ENCODE peak calls at places on chromosomes 2 and 18, in four cellular contexts. One of them, this sample, is unnamed. For H3K4me1, the result is how much of the 10 kb centered on the place peaks cover.

GRCh38 chr2:242020196-242021004 is 150.9 kb downstream of the RTP5 start:
- DNase-seq in IMR-90: no peak
- DNase-seq in PC-9: peak
- DNase-seq in upper lobe of right lung: peak
- DNase-seq in this sample: peak

GRCh38 chr2:120797421-120798289 is 62.0 kb downstream of the GLI2 start:
- DNase-seq in IMR-90: no peak
- DNase-seq in PC-9: no peak
- DNase-seq in upper lobe of right lung: no peak
- DNase-seq in this sample: no peak

GRCh38 chr2:231480781-231481180 is 16.5 kb upstream of the NCL start:
- DNase-seq in PC-9: no peak
- DNase-seq in IMR-90: no peak
- DNase-seq in upper lobe of right lung: no peak
- DNase-seq in this sample: no peak

GRCh38 chr2:105504459-105504858 is 105.6 kb upstream of the FHL2 start:
- DNase-seq in upper lobe of right lung: no peak
- DNase-seq in PC-9: no peak
- DNase-seq in IMR-90: no peak
- DNase-seq in this sample: no peak

GRCh38 chr2:217691516-217691915 is 311.3 kb downstream of the TNS1 start:
- DNase-seq in upper lobe of right lung: no peak
- DNase-seq in PC-9: peak
- DNase-seq in IMR-90: no peak
- DNase-seq in this sample: no peak

GRCh38 chr2:38261569-38262513 is 115.2 kb downstream of the ATL2 start:
- DNase-seq in PC-9: no peak
- DNase-seq in upper lobe of right lung: no peak
- DNase-seq in IMR-90: no peak
- DNase-seq in this sample: no peak

GRCh38 chr2:105795575-105795934 is 50.8 kb downstream of the NCK2 start:
- DNase-seq in IMR-90: no peak
- DNase-seq in PC-9: no peak
- DNase-seq in upper lobe of right lung: no peak
- DNase-seq in this sample: no peak

GRCh38 chr2:72919414-72920316 is 2.3 kb downstream of the EMX1 start:
- DNase-seq in IMR-90: no peak
- DNase-seq in upper lobe of right lung: no peak
- DNase-seq in PC-9: no peak
- DNase-seq in this sample: peak

GRCh38 chr18:421236-422155 is 79.0 kb downstream of the COLEC12 start:
- DNase-seq in PC-9: no peak
- DNase-seq in upper lobe of right lung: no peak
- DNase-seq in IMR-90: peak
- DNase-seq in this sample: no peak

GRCh38 chr2:19933351-19933981 is 31.7 kb upstream of the TTC32 start:
- DNase-seq in PC-9: peak
- DNase-seq in upper lobe of right lung: no peak
- DNase-seq in IMR-90: peak
- DNase-seq in this sample: no peak

GRCh38 chr2:135745545-135745944 is 3.9 kb downstream of the UBXN4 start:
- DNase-seq in IMR-90: peak
- DNase-seq in PC-9: no peak
- DNase-seq in upper lobe of right lung: no peak
- DNase-seq in this sample: no peak

GRCh38 chr2:150608341-150608740 is 120.9 kb upstream of the RND3 start:
- DNase-seq in upper lobe of right lung: no peak
- DNase-seq in PC-9: no peak
- DNase-seq in IMR-90: no peak
- DNase-seq in this sample: no peak

GRCh38 chr2:123500346-123500745 is 524.7 kb upstream of the CNTNAP5 start:
- DNase-seq in IMR-90: no peak
- DNase-seq in PC-9: no peak
- DNase-seq in upper lobe of right lung: no peak
- DNase-seq in this sample: no peak

GRCh38 chr18:12061685-12062084 is 32.0 kb upstream of the ANKRD62 start:
- DNase-seq in PC-9: no peak
- DNase-seq in IMR-90: no peak
- DNase-seq in upper lobe of right lung: no peak
- DNase-seq in this sample: no peak

GRCh38 chr2:231111987-231112386 is 12.9 kb downstream of the HTR2B start:
- DNase-seq in IMR-90: peak
- DNase-seq in PC-9: no peak
- DNase-seq in upper lobe of right lung: no peak
- DNase-seq in this sample: no peak

GRCh38 chr18:61334951-61335736 is 1.9 kb downstream of the CDH20 start:
- DNase-seq in IMR-90: no peak
- DNase-seq in PC-9: no peak
- DNase-seq in upper lobe of right lung: no peak
- DNase-seq in this sample: no peak

GRCh38 chr2:209390839-209391238 is 33.0 kb upstream of the MAP2 start:
- DNase-seq in PC-9: no peak
- DNase-seq in IMR-90: no peak
- DNase-seq in upper lobe of right lung: no peak
- DNase-seq in this sample: no peak

GRCh38 chr18:29892960-29893558 is 1149.5 kb downstream of the DSC3 start:
- DNase-seq in IMR-90: no peak
- DNase-seq in upper lobe of right lung: no peak
- DNase-seq in PC-9: no peak
- DNase-seq in this sample: no peak

GRCh38 chr2:239307221-239307569 is 93.6 kb downstream of the HDAC4 start:
- DNase-seq in PC-9: no peak
- DNase-seq in IMR-90: no peak
- DNase-seq in upper lobe of right lung: no peak
- DNase-seq in this sample: peak

GRCh38 chr2:227115761-227116160 is 48.2 kb downstream of the COL4A4 start:
- DNase-seq in PC-9: no peak
- DNase-seq in upper lobe of right lung: no peak
- DNase-seq in IMR-90: peak
- DNase-seq in this sample: no peak

GRCh38 chr2:143513081-143513480 is 383.9 kb downstream of the ARHGAP15 start:
- DNase-seq in IMR-90: peak
- DNase-seq in upper lobe of right lung: no peak
- DNase-seq in PC-9: no peak
- DNase-seq in this sample: no peak

GRCh38 chr2:36373149-36373880 is 17.7 kb downstream of the CRIM1 start:
- DNase-seq in upper lobe of right lung: no peak
- DNase-seq in IMR-90: peak
- DNase-seq in PC-9: peak
- DNase-seq in this sample: no peak

GRCh38 chr2:19235308-19235707 is 123.1 kb downstream of the OSR1 start:
- DNase-seq in IMR-90: peak
- DNase-seq in PC-9: no peak
- DNase-seq in upper lobe of right lung: no peak
- DNase-seq in this sample: peak

GRCh38 chr2:179340678-179341077 is 76.0 kb upstream of the SESTD1 start:
- DNase-seq in PC-9: peak
- DNase-seq in upper lobe of right lung: no peak
- DNase-seq in IMR-90: peak
- DNase-seq in this sample: no peak

GRCh38 chr2:201775326-201775725 is 5.4 kb downstream of the ALS2 start:
- DNase-seq in PC-9: no peak
- DNase-seq in upper lobe of right lung: no peak
- DNase-seq in IMR-90: no peak
- DNase-seq in this sample: no peak

GRCh38 chr18:3552305-3552704 is 102.3 kb downstream of the TGIF1 start:
- DNase-seq in upper lobe of right lung: no peak
- DNase-seq in IMR-90: no peak
- DNase-seq in PC-9: no peak
- DNase-seq in this sample: no peak

GRCh38 chr2:234467289-234467688 is 29.6 kb downstream of the ARL4C start:
- DNase-seq in upper lobe of right lung: no peak
- DNase-seq in IMR-90: peak
- DNase-seq in PC-9: no peak
- DNase-seq in this sample: no peak

DNA sequence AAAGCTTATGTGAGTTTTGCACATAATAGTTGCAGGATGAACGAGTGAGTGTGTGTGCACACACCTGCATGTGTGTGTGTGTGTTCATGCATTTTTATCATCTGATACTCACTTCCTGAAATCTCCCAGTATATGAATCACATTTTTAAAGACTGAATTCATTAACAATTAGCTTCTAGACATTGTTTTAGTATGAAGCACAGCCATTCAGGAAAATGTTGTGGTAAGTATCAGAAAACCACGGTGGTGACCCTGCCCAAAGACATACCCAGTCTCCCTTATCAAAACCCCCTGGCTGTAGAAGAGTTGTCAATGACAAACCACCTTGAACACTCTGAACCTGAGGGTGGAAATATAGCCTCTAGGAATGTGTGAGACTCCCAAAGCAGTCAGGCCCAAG is 220.8 kb downstream of the ALK start:
- DNase-seq in IMR-90: peak
- DNase-seq in PC-9: no peak
- DNase-seq in upper lobe of right lung: no peak
- DNase-seq in this sample: no peak
- H3K4me1 ChIP-seq in IMR-90: under half
- H3K4me1 ChIP-seq in PC-9: under half
- H3K4me1 ChIP-seq in upper lobe of right lung: under half
- H3K4me1 ChIP-seq in this sample: under half

GRCh38 chr2:189581354-189582139 is 961 bp upstream of the SLC40A1 start:
- DNase-seq in upper lobe of right lung: no peak
- DNase-seq in PC-9: peak
- DNase-seq in IMR-90: no peak
- DNase-seq in this sample: no peak
- H3K4me1 ChIP-seq in upper lobe of right lung: under half
- H3K4me1 ChIP-seq in PC-9: under half
- H3K4me1 ChIP-seq in IMR-90: under half
- H3K4me1 ChIP-seq in this sample: under half

GRCh38 chr2:28633204-28633603 is 118.4 kb upstream of the PPP1CB start:
- DNase-seq in IMR-90: no peak
- DNase-seq in PC-9: no peak
- DNase-seq in upper lobe of right lung: no peak
- DNase-seq in this sample: no peak
- H3K4me1 ChIP-seq in IMR-90: under half
- H3K4me1 ChIP-seq in PC-9: under half
- H3K4me1 ChIP-seq in upper lobe of right lung: under half
- H3K4me1 ChIP-seq in this sample: under half

DNA sequence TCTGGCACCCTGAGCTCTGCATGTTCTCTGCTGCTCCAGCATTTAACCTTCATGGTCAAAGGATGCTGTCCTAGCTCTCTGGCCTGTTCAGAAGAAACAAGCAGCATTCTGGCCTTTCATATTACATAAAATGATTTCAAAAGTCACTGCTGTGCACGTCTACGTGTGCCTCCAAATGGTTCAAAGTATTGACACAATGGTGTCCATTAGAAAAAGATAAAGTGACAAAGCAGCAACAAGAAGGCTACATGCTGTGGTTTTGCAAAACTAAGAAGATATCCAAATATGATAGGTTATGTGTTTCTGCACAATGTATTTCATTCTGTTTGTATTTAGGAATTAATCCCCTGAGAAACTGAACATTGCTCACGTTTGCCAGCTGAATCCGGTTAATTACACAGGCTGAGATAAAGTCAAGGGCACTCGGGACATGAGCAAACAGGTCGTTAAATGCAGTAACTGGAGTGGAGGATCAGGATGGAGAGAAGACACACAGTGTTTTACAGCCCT is 258.5 kb downstream of the DOK6 start:
- DNase-seq in IMR-90: no peak
- DNase-seq in PC-9: no peak
- DNase-seq in upper lobe of right lung: no peak
- DNase-seq in this sample: no peak
- H3K4me1 ChIP-seq in IMR-90: under half
- H3K4me1 ChIP-seq in PC-9: under half
- H3K4me1 ChIP-seq in upper lobe of right lung: under half
- H3K4me1 ChIP-seq in this sample: under half